ENCODE peak calls at places on chromosomes 16 and 17, in five cellular contexts. R, T, O, G and D are unnamed samples.

GRCh38 chr17:75241996-75242460 is 19.4 kb downstream of the GGA3 start:
- DNase-seq in R (no peak), T (peak; percentile 27), O (peak; percentile 62), G (no peak), D (no peak)

GRCh38 chr17:45104029-45104428 is 28.3 kb downstream of the PLCD3 start:
- DNase-seq in R (no peak), T (no peak), O (no peak), G (no peak), D (no peak)

GRCh38 chr17:73003487-73003886 is 89.0 kb downstream of the SLC39A11 start:
- DNase-seq in R (no peak), T (no peak), O (no peak), G (no peak), D (no peak)

GRCh38 chr17:47203984-47204721 is 5.0 kb upstream of the MYL4 start:
- DNase-seq in R (peak; percentile 59), T (peak; percentile 37), O (peak; percentile 74), G (no peak), D (no peak)

GRCh38 chr17:4944554-4945175 is 3.7 kb downstream of the PFN1 start:
- DNase-seq in R (peak; percentile 51), T (no peak), O (no peak), G (no peak), D (no peak)

GRCh38 chr16:88478115-88478514 is 25.0 kb downstream of the ZFPM1 start:
- DNase-seq in R (peak; percentile 61), T (peak; percentile 41), O (no peak), G (no peak), D (no peak)

GRCh38 chr17:78890111-78890897 is 12.7 kb downstream of the CEP295NL start:
- DNase-seq in R (peak; percentile 57), T (peak; percentile 53), O (no peak), G (no peak), D (no peak)

GRCh38 chr16:80347900-80348299 is 192.9 kb upstream of the DYNLRB2 start:
- DNase-seq in R (no peak), T (no peak), O (peak; percentile 23), G (no peak), D (no peak)

GRCh38 chr16:6038966-6039530 is 941.5 kb upstream of the EEF2KMT start:
- DNase-seq in R (no peak), T (no peak), O (no peak), G (no peak), D (peak; percentile 43)

GRCh38 chr17:77445030-77445907 is 304.5 kb downstream of the SEC14L1 start:
- DNase-seq in R (peak; percentile 83), T (peak; percentile 82), O (peak; percentile 96), G (no peak), D (no peak)

GRCh38 chr17:56806949-56807348 is 26.8 kb downstream of the C17orf67 start:
- DNase-seq in R (no peak), T (no peak), O (no peak), G (no peak), D (no peak)

GRCh38 chr17:2198917-2199316 is 104.7 kb downstream of the SMG6 start:
- DNase-seq in R (no peak), T (no peak), O (peak; percentile 86), G (no peak), D (no peak)

GRCh38 chr17:16129441-16129840 is 85.9 kb downstream of the NCOR1 start:
- DNase-seq in R (no peak), T (no peak), O (no peak), G (no peak), D (no peak)

GRCh38 chr16:28537076-28537475 is 1.7 kb downstream of the NUPR1 start:
- DNase-seq in R (no peak), T (no peak), O (no peak), G (no peak), D (no peak)

GRCh38 chr17:37168731-37169353 is 206.9 kb upstream of the C17orf78 start:
- DNase-seq in R (no peak), T (no peak), O (no peak), G (no peak), D (peak; percentile 62)

GRCh38 chr17:20279631-20280030 is 187.7 kb downstream of the LGALS9B start:
- DNase-seq in R (no peak), T (no peak), O (no peak), G (no peak), D (peak; percentile 37)

GRCh38 chr17:7026471-7027115 is 3.7 kb downstream of the BCL6B start:
- DNase-seq in R (no peak), T (no peak), O (no peak), G (no peak), D (no peak)

GRCh38 chr17:76726231-76726765 is at the start of gene JMJD6:
- DNase-seq in R (peak; percentile 94), T (no peak), O (peak; percentile 97), G (peak; percentile 97), D (peak; percentile 97)